ENCODE peak calls at places on chromosome 20, in eight cellular contexts. One of them, this sample, is unnamed.

GRCh38 chr20:11140359-11140758 is 466.6 kb upstream of the JAG1 start:
- DNase-seq in activated naive CD4-positive, alpha-beta T cell treated with anti-CD3 and anti-CD28 coated beads for 36 hours: no peak
- DNase-seq in cardiac fibroblast: peak; percentile 91
- DNase-seq in fibroblast of lung: peak; percentile 97
- DNase-seq in heart right ventricle: no peak
- DNase-seq in ecto neural progenitor cell: no peak
- DNase-seq in fibroblast of mammary gland: peak; percentile 97
- DNase-seq in stimulated activated CD8-positive, alpha-beta memory T cell treated with anti-CD3 and anti-CD28 coated beads, Interleukin-4, amount 100 ng/mL, for 4 hours: no peak
- DNase-seq in this sample: peak; percentile 11

GRCh38 chr20:52681288-52681687 is 290.9 kb upstream of the TSHZ2 start:
- DNase-seq in activated naive CD4-positive, alpha-beta T cell treated with anti-CD3 and anti-CD28 coated beads for 36 hours: no peak
- DNase-seq in cardiac fibroblast: no peak
- DNase-seq in fibroblast of lung: no peak
- DNase-seq in heart right ventricle: no peak
- DNase-seq in ecto neural progenitor cell: no peak
- DNase-seq in fibroblast of mammary gland: no peak
- DNase-seq in stimulated activated CD8-positive, alpha-beta memory T cell treated with anti-CD3 and anti-CD28 coated beads, Interleukin-4, amount 100 ng/mL, for 4 hours: no peak
- DNase-seq in this sample: no peak

GRCh38 chr20:37308098-37309050 is 18.9 kb downstream of the MANBAL start:
- DNase-seq in activated naive CD4-positive, alpha-beta T cell treated with anti-CD3 and anti-CD28 coated beads for 36 hours: peak; percentile 18
- DNase-seq in cardiac fibroblast: no peak
- DNase-seq in fibroblast of lung: no peak
- DNase-seq in heart right ventricle: peak; percentile 29
- DNase-seq in ecto neural progenitor cell: no peak
- DNase-seq in fibroblast of mammary gland: no peak
- DNase-seq in stimulated activated CD8-positive, alpha-beta memory T cell treated with anti-CD3 and anti-CD28 coated beads, Interleukin-4, amount 100 ng/mL, for 4 hours: no peak
- DNase-seq in this sample: no peak

GRCh38 chr20:31516651-31517050 is 2.4 kb downstream of the HM13 start:
- DNase-seq in activated naive CD4-positive, alpha-beta T cell treated with anti-CD3 and anti-CD28 coated beads for 36 hours: peak; percentile 62
- DNase-seq in cardiac fibroblast: no peak
- DNase-seq in fibroblast of lung: no peak
- DNase-seq in heart right ventricle: no peak
- DNase-seq in ecto neural progenitor cell: no peak
- DNase-seq in fibroblast of mammary gland: no peak
- DNase-seq in stimulated activated CD8-positive, alpha-beta memory T cell treated with anti-CD3 and anti-CD28 coated beads, Interleukin-4, amount 100 ng/mL, for 4 hours: no peak
- DNase-seq in this sample: no peak

GRCh38 chr20:62161347-62161746 is 17.8 kb downstream of the SS18L1 start:
- DNase-seq in activated naive CD4-positive, alpha-beta T cell treated with anti-CD3 and anti-CD28 coated beads for 36 hours: no peak
- DNase-seq in cardiac fibroblast: peak; percentile 79
- DNase-seq in fibroblast of lung: peak; percentile 92
- DNase-seq in heart right ventricle: no peak
- DNase-seq in ecto neural progenitor cell: no peak
- DNase-seq in fibroblast of mammary gland: peak; percentile 93
- DNase-seq in stimulated activated CD8-positive, alpha-beta memory T cell treated with anti-CD3 and anti-CD28 coated beads, Interleukin-4, amount 100 ng/mL, for 4 hours: no peak
- DNase-seq in this sample: no peak

GRCh38 chr20:48648482-48649051 is 179.2 kb downstream of the PREX1 start:
- DNase-seq in activated naive CD4-positive, alpha-beta T cell treated with anti-CD3 and anti-CD28 coated beads for 36 hours: no peak
- DNase-seq in cardiac fibroblast: no peak
- DNase-seq in fibroblast of lung: no peak
- DNase-seq in heart right ventricle: no peak
- DNase-seq in ecto neural progenitor cell: no peak
- DNase-seq in fibroblast of mammary gland: no peak
- DNase-seq in stimulated activated CD8-positive, alpha-beta memory T cell treated with anti-CD3 and anti-CD28 coated beads, Interleukin-4, amount 100 ng/mL, for 4 hours: no peak
- DNase-seq in this sample: no peak

GRCh38 chr20:1894951-1895673 is at the start of gene SIRPA:
- DNase-seq in activated naive CD4-positive, alpha-beta T cell treated with anti-CD3 and anti-CD28 coated beads for 36 hours: peak; percentile 23
- DNase-seq in cardiac fibroblast: peak; percentile 76
- DNase-seq in fibroblast of lung: peak; percentile 73
- DNase-seq in heart right ventricle: peak; percentile 67
- DNase-seq in ecto neural progenitor cell: peak; percentile 76
- DNase-seq in fibroblast of mammary gland: peak; percentile 60
- DNase-seq in stimulated activated CD8-positive, alpha-beta memory T cell treated with anti-CD3 and anti-CD28 coated beads, Interleukin-4, amount 100 ng/mL, for 4 hours: no peak
- DNase-seq in this sample: peak; percentile 80

GRCh38 chr20:59493926-59494325 is 110.4 kb upstream of the PHACTR3 start:
- DNase-seq in activated naive CD4-positive, alpha-beta T cell treated with anti-CD3 and anti-CD28 coated beads for 36 hours: no peak
- DNase-seq in cardiac fibroblast: no peak
- DNase-seq in fibroblast of lung: no peak
- DNase-seq in heart right ventricle: no peak
- DNase-seq in ecto neural progenitor cell: no peak
- DNase-seq in fibroblast of mammary gland: no peak
- DNase-seq in stimulated activated CD8-positive, alpha-beta memory T cell treated with anti-CD3 and anti-CD28 coated beads, Interleukin-4, amount 100 ng/mL, for 4 hours: no peak
- DNase-seq in this sample: no peak

GRCh38 chr20:40493551-40493950 is 195.5 kb downstream of the MAFB start:
- DNase-seq in activated naive CD4-positive, alpha-beta T cell treated with anti-CD3 and anti-CD28 coated beads for 36 hours: no peak
- DNase-seq in cardiac fibroblast: no peak
- DNase-seq in fibroblast of lung: peak; percentile 20
- DNase-seq in heart right ventricle: no peak
- DNase-seq in ecto neural progenitor cell: no peak
- DNase-seq in fibroblast of mammary gland: peak; percentile 87
- DNase-seq in stimulated activated CD8-positive, alpha-beta memory T cell treated with anti-CD3 and anti-CD28 coated beads, Interleukin-4, amount 100 ng/mL, for 4 hours: no peak
- DNase-seq in this sample: no peak

GRCh38 chr20:37534401-37535157 is 6.9 kb upstream of the BLCAP start:
- DNase-seq in activated naive CD4-positive, alpha-beta T cell treated with anti-CD3 and anti-CD28 coated beads for 36 hours: peak; percentile 60
- DNase-seq in cardiac fibroblast: peak; percentile 88
- DNase-seq in fibroblast of lung: peak; percentile 62
- DNase-seq in heart right ventricle: no peak
- DNase-seq in ecto neural progenitor cell: peak; percentile 61
- DNase-seq in fibroblast of mammary gland: peak; percentile 83
- DNase-seq in stimulated activated CD8-positive, alpha-beta memory T cell treated with anti-CD3 and anti-CD28 coated beads, Interleukin-4, amount 100 ng/mL, for 4 hours: no peak
- DNase-seq in this sample: peak; percentile 89

GRCh38 chr20:8372819-8373218 is 240.8 kb downstream of the PLCB1 start:
- DNase-seq in activated naive CD4-positive, alpha-beta T cell treated with anti-CD3 and anti-CD28 coated beads for 36 hours: no peak
- DNase-seq in cardiac fibroblast: no peak
- DNase-seq in fibroblast of lung: no peak
- DNase-seq in heart right ventricle: no peak
- DNase-seq in ecto neural progenitor cell: no peak
- DNase-seq in fibroblast of mammary gland: no peak
- DNase-seq in stimulated activated CD8-positive, alpha-beta memory T cell treated with anti-CD3 and anti-CD28 coated beads, Interleukin-4, amount 100 ng/mL, for 4 hours: no peak
- DNase-seq in this sample: peak; percentile 23

GRCh38 chr20:50438986-50439407 is 71.2 kb upstream of the PTPN1 start:
- DNase-seq in activated naive CD4-positive, alpha-beta T cell treated with anti-CD3 and anti-CD28 coated beads for 36 hours: no peak
- DNase-seq in cardiac fibroblast: no peak
- DNase-seq in fibroblast of lung: peak; percentile 74
- DNase-seq in heart right ventricle: no peak
- DNase-seq in ecto neural progenitor cell: no peak
- DNase-seq in fibroblast of mammary gland: peak; percentile 96
- DNase-seq in stimulated activated CD8-positive, alpha-beta memory T cell treated with anti-CD3 and anti-CD28 coated beads, Interleukin-4, amount 100 ng/mL, for 4 hours: no peak
- DNase-seq in this sample: peak; percentile 86

GRCh38 chr20:33231237-33231636 is 4.6 kb upstream of the BPIFA1 start:
- DNase-seq in activated naive CD4-positive, alpha-beta T cell treated with anti-CD3 and anti-CD28 coated beads for 36 hours: no peak
- DNase-seq in cardiac fibroblast: no peak
- DNase-seq in fibroblast of lung: no peak
- DNase-seq in heart right ventricle: no peak
- DNase-seq in ecto neural progenitor cell: no peak
- DNase-seq in fibroblast of mammary gland: no peak
- DNase-seq in stimulated activated CD8-positive, alpha-beta memory T cell treated with anti-CD3 and anti-CD28 coated beads, Interleukin-4, amount 100 ng/mL, for 4 hours: no peak
- DNase-seq in this sample: no peak

GRCh38 chr20:38579219-38579618 is 1.8 kb upstream of the ADIG start:
- DNase-seq in activated naive CD4-positive, alpha-beta T cell treated with anti-CD3 and anti-CD28 coated beads for 36 hours: no peak
- DNase-seq in cardiac fibroblast: no peak
- DNase-seq in fibroblast of lung: no peak
- DNase-seq in heart right ventricle: peak; percentile 48
- DNase-seq in ecto neural progenitor cell: no peak
- DNase-seq in fibroblast of mammary gland: peak; percentile 24
- DNase-seq in stimulated activated CD8-positive, alpha-beta memory T cell treated with anti-CD3 and anti-CD28 coated beads, Interleukin-4, amount 100 ng/mL, for 4 hours: no peak
- DNase-seq in this sample: no peak